ENCODE peak calls at places on chromosomes 6 and 20, in five cellular contexts. C is HEK293T, A is GM12878, Q is HepG2, U is H1. N is an unnamed sample.

GRCh38 chr6:41428995-41429417 is 93.6 kb downstream of the NCR2 start:
- DNase-seq in Q (no peak), U (no peak), A (no peak), C (no peak), N (no peak)

GRCh38 chr20:51938557-51939324 is 136.4 kb upstream of the SALL4 start:
- DNase-seq in A (no peak), C (no peak), U (no peak), Q (no peak), N (no peak)

GRCh38 chr6:52306972-52307849 is 22.7 kb upstream of the MCM3 start:
- DNase-seq in Q (no peak), A (no peak), U (no peak), C (no peak), N (no peak)

GRCh38 chr20:44211177-44212039 is 837 bp upstream of the OSER1 start:
- DNase-seq in A (no peak), U (no peak), Q (no peak), C (no peak), N (no peak)

GRCh38 chr6:127289934-127290333 is 23.3 kb downstream of the RNF146 start:
- DNase-seq in A (no peak), U (no peak), C (no peak), Q (no peak), N (no peak)

GRCh38 chr6:169420912-169421543 is 167.4 kb upstream of the THBS2 start:
- DNase-seq in U (no peak), Q (peak; percentile 22), C (peak; percentile 72), A (no peak), N (no peak)

GRCh38 chr6:140572129-140572528 is 1197.7 kb upstream of the CITED2 start:
- DNase-seq in U (no peak), Q (no peak), C (no peak), A (no peak), N (no peak)

GRCh38 chr6:125022391-125022989 is 60.3 kb downstream of the RNF217 start:
- DNase-seq in C (no peak), A (no peak), U (no peak), Q (no peak), N (no peak)

GRCh38 chr20:10402938-10403593 is 31.0 kb downstream of the MKKS start:
- DNase-seq in U (no peak), Q (no peak), C (no peak), A (no peak), N (no peak)

GRCh38 chr20:33551778-33552177 is 61.9 kb downstream of the CBFA2T2 start:
- DNase-seq in A (no peak), U (no peak), C (no peak), Q (no peak), N (no peak)

GRCh38 chr6:151999194-151999593 is 191.7 kb downstream of the ESR1 start:
- DNase-seq in Q (no peak), A (no peak), C (no peak), U (no peak), N (no peak)

GRCh38 chr6:53043626-53044025 is 21.6 kb upstream of the FBXO9 start:
- DNase-seq in Q (no peak), C (no peak), U (no peak), A (no peak), N (no peak)

GRCh38 chr20:32977281-32978008 is 26.8 kb downstream of the SUN5 start:
- DNase-seq in U (no peak), Q (no peak), A (no peak), C (no peak), N (no peak)

GRCh38 chr20:9035129-9035528 is 33.8 kb upstream of the PLCB4 start:
- DNase-seq in Q (no peak), U (no peak), A (no peak), C (peak; percentile 28), N (no peak)

GRCh38 chr6:72616406-72617015 is 5.4 kb upstream of the KCNQ5 start:
- DNase-seq in A (no peak), Q (peak; percentile 6), U (no peak), C (no peak), N (no peak)

GRCh38 chr6:69164564-69165252 is 529.6 kb downstream of the ADGRB3 start:
- DNase-seq in C (peak; percentile 33), A (no peak), U (no peak), Q (no peak), N (no peak)

GRCh38 chr6:104613416-104614001 is 246.2 kb downstream of the HACE1 start:
- DNase-seq in Q (peak; percentile 15), U (no peak), C (no peak), A (no peak), N (no peak)

GRCh38 chr6:130105996-130106704 is 87.8 kb downstream of the L3MBTL3 start:
- DNase-seq in U (no peak), A (no peak), C (no peak), Q (no peak), N (no peak)

GRCh38 chr6:53888931-53889330 is 94.1 kb downstream of the LRRC1 start:
- DNase-seq in C (no peak), U (no peak), A (no peak), Q (no peak), N (no peak)

GRCh38 chr6:33286946-33287914 is 1.8 kb downstream of the WDR46 start:
- DNase-seq in A (no peak), Q (no peak), U (no peak), C (no peak), N (no peak)

GRCh38 chr6:41785689-41786450 is 1.6 kb upstream of the TOMM6 start:
- DNase-seq in C (peak; percentile 20), U (no peak), A (no peak), Q (no peak), N (no peak)

GRCh38 chr6:24536466-24536865 is 41.7 kb downstream of the ALDH5A1 start:
- DNase-seq in Q (no peak), C (no peak), A (no peak), U (no peak), N (no peak)

GRCh38 chr6:64815718-64816117 is 891.3 kb downstream of the EYS start:
- DNase-seq in A (no peak), C (no peak), Q (peak; percentile 63), U (no peak), N (no peak)

GRCh38 chr20:15162061-15162740 is 824.8 kb upstream of the FLRT3 start:
- DNase-seq in Q (no peak), C (no peak), U (no peak), A (peak; percentile 48), N (no peak)

GRCh38 chr6:165618241-165618640 is 44.8 kb downstream of the PDE10A start:
- DNase-seq in U (no peak), Q (no peak), A (no peak), C (no peak), N (no peak)

GRCh38 chr6:111992851-111993250 is 61.1 kb upstream of the CCN6 start:
- DNase-seq in C (no peak), Q (no peak), A (no peak), U (no peak), N (no peak)

GRCh38 chr6:63471654-63472053 is 100.6 kb upstream of the LOC128125822 start:
- DNase-seq in U (no peak), C (no peak), A (no peak), Q (no peak), N (no peak)

GRCh38 chr6:14092861-14093789 is 24.4 kb upstream of the CD83 start:
- DNase-seq in U (no peak), A (no peak), C (no peak), Q (no peak), N (no peak)

GRCh38 chr20:63709149-63709527 is 1.3 kb downstream of the ZGPAT start:
- DNase-seq in A (no peak), Q (no peak), U (no peak), C (peak; percentile 2), N (no peak)

GRCh38 chr6:30740540-30740870 is 2.0 kb downstream of the FLOT1 start:
- DNase-seq in C (no peak), U (no peak), A (no peak), Q (no peak), N (no peak)

GRCh38 chr20:39298116-39298515 is 336.0 kb downstream of the DHX35 start:
- DNase-seq in Q (no peak), A (no peak), C (no peak), U (no peak), N (no peak)

GRCh38 chr20:39302312-39302711 is 340.2 kb downstream of the DHX35 start:
- DNase-seq in A (no peak), C (no peak), Q (no peak), U (no peak), N (no peak)

GRCh38 chr20:39295301-39295700 is 333.2 kb downstream of the DHX35 start:
- DNase-seq in C (no peak), U (no peak), A (no peak), Q (no peak), N (no peak)

GRCh38 chr20:39299783-39300182 is 337.6 kb downstream of the DHX35 start:
- DNase-seq in C (no peak), Q (no peak), A (no peak), U (no peak), N (no peak)

GRCh38 chr20:39298566-39299501 is 336.7 kb downstream of the DHX35 start:
- DNase-seq in C (no peak), U (no peak), Q (no peak), A (no peak), N (no peak)
- TF ChIP-seq SUZ12 in C (no peak), U (no peak), Q (no peak), A (no peak), N (no peak)

GRCh38 chr6:38638941-38639497 is 710 bp downstream of the BTBD9 start:
- DNase-seq in C (peak; percentile 44), Q (peak; percentile 37), U (no peak), A (no peak), N (no peak)
- TF ChIP-seq SUZ12 in C (no peak), Q (no peak), U (no peak), A (no peak), N (no peak)

DNA sequence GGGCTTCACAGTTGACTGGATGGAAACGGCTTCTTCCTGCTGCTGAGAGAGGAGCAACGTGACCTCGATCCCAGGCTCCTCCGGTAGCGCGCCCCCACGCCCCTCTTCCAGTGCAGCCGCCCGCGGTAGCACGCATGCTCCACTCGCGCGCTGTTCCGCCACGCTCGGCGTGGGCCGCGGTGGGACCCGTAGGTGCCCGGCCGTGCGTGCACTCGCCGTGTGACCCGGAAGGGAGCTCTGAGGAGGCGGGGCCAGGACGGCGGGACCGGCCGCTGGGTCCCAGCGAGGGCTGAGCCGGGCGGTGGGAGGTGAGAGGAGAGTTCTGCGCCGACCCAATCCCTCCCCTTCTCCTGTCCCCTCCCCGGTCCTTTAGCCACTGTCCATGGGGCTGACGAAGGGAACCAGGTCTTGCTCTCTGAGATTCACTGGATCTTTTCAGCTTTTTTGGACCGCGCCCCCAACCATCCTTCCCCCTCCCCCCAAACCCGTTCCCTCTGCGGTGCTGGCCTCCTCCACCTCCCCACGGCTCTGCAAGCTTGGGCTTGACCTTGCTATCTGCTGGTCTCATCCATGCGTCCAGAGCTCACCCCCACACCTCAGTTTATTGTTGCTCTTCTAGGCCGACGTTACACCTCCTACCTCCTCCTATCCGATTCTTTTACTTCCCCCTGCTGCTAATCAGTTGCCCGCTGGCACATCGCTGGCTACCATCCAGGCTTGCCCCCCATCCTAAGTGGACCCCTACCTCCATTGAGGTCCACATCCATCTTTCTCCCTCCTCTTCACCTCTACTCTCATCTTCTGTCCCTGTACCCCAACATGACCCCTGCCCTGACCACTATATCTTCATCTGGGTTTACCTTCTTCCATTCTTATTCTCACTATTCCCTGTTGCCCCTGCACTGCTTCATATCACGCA is at the start of gene CUL9:
- DNase-seq in C (peak; percentile 66), U (no peak), Q (peak; percentile 60), A (peak; percentile 31), N (no peak)
- TF ChIP-seq SUZ12 in C (no peak), U (peak; percentile 24), Q (no peak), A (no peak), N (no peak)

DNA sequence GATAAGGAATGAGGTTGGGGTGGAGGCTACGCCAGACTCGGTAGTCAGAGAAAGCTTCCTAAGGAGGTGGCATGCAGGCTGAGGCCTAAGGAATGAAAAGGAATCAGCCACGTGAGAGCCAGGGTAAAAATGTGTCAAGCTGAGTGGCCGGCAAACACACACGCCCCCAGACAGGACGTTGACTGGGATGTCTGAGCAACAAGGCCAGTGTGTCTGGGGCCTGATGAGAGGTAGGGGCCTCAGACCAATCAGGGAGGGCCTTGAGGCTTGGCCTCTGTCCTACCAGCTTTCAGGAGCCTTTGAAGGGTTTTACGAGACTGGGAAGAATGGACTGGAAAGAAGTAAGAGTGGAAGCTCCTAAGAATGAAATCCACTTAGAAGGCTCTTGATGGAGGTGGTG is 61.0 kb upstream of the PHACTR2 start:
- DNase-seq in Q (no peak), C (no peak), U (no peak), A (no peak), N (no peak)
- TF ChIP-seq SUZ12 in Q (no peak), C (no peak), U (no peak), A (no peak), N (no peak)